ENCODE peak calls at places on chromosomes 2 and 18, in nine cellular contexts. N is H9, O is A549, L is HepG2, F is transverse colon, M is cardiac fibroblast, W is fibroblast of lung, Z is fibroblast of mammary gland, A is RWPE1. Q is an unnamed sample.

GRCh38 chr2:195658541-195658890 is 1.5 kb downstream of the SLC39A10 start:
- DNase-seq in N (no peak), O (peak), L (peak), F (no peak), M (peak), W (peak), Z (peak), A (peak), Q (peak)

GRCh38 chr2:45874324-45874723 is 222.8 kb downstream of the PRKCE start:
- DNase-seq in N (no peak), O (no peak), L (no peak), F (peak), M (peak), W (no peak), Z (peak), A (no peak), Q (no peak)

GRCh38 chr2:157258520-157259326 is 1.2 kb downstream of the GALNT5 start:
- DNase-seq in N (no peak), O (no peak), L (no peak), F (peak), M (no peak), W (no peak), Z (no peak), A (no peak), Q (no peak)

GRCh38 chr18:43648002-43648401 is 370.7 kb upstream of the SYT4 start:
- DNase-seq in N (no peak), O (no peak), L (no peak), F (no peak), M (no peak), W (peak), Z (peak), A (no peak), Q (peak)

GRCh38 chr2:8573234-8573941 is 108.5 kb upstream of the ID2 start:
- DNase-seq in N (peak), O (no peak), L (peak), F (no peak), M (no peak), W (no peak), Z (no peak), A (no peak), Q (no peak)

GRCh38 chr2:239329284-239329971 is 71.4 kb downstream of the HDAC4 start:
- DNase-seq in N (no peak), O (no peak), L (no peak), F (peak), M (no peak), W (peak), Z (peak), A (no peak), Q (no peak)

GRCh38 chr2:216563646-216564045 is 65.0 kb downstream of the RPL37A start:
- DNase-seq in N (no peak), O (no peak), L (no peak), F (no peak), M (peak), W (no peak), Z (peak), A (no peak), Q (no peak)

GRCh38 chr2:225556461-225556860 is 157.0 kb downstream of the NYAP2 start:
- DNase-seq in N (no peak), O (no peak), L (no peak), F (no peak), M (no peak), W (no peak), Z (no peak), A (no peak), Q (peak)

GRCh38 chr18:61882296-61883004 is 10.4 kb downstream of the RNF152 start:
- DNase-seq in N (no peak), O (no peak), L (no peak), F (no peak), M (no peak), W (no peak), Z (no peak), A (no peak), Q (peak)

GRCh38 chr2:6228251-6228650 is 536.1 kb downstream of the SOX11 start:
- DNase-seq in N (no peak), O (no peak), L (no peak), F (no peak), M (no peak), W (no peak), Z (no peak), A (no peak), Q (no peak)

DNA sequence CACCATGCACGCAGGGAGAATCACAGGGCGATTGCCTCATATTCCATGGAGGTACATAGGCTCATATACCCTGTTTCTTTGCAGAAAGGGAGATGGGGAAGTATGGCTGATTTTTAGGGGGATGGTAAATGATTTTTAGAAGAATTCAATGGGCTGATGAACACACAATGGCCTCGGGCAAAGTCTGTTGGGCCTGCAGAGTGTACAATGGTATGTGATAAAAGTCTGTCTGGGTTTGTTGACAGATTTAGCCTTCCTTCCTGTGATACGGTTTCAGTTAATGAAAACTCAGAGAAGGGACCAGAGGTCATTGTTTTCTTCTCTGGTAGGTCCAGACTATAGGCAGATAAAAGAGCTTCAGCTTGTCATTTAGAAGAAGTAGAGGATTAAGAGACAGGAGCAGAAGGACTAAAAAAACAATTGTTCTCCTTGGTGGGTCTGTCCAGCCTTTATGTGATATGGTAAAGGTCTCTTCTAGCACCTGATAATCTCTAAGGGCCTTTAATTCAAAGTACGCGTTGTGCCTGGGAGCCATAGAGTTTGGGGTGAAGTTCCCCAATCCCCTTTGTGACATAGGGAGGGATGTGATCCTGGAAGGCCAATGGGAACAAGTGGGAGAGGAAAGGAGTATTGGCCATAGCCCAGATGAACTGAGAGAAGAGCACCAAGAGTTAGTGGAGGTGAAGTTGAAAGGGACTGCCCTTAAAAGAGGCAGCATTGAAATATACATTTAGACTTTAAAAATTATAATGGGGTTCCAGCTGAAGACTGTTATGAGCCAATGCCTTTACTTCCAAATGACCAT is 107.5 kb upstream of the SERPINE2 start:
- DNase-seq in N (no peak), O (peak), L (peak), F (peak), M (no peak), W (no peak), Z (no peak), A (no peak), Q (no peak)
- TF ChIP-seq CTCF in N (no peak), O (no peak), L (no peak), F (no peak), M (no peak), W (no peak), Z (no peak), A (no peak), Q (no peak)

DNA sequence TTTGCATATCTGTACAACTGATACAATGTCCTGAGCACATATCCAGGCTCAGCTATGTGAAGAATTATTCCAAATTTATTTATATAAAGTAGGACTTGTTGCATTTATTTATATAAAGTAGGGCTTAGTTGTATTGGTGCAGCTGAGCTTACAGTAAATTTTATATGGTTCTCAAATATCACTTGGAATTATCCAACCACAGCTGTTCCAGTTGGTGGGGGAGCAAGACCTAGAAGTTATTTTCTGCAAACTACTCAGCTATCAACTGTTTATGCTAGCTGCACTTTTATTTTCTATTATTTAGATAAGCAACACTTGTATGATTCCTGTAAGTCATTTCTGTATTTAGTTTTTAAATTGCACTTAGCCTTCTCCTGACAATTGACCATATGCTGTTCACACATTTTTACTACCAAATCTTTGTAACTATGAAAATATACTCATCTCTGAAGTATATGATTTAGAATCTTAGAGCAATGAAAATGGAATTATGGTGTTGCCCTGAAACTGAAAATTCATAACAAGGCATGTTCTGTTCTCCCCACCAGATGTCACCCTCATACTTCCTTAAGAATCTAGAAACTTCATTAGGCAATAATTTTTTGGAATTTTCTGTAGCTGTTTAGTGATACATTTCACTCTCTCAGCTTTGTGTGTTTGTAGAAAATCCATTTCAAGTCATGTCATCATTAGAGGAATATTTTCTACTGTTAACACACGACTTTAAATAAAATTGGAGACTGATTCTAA is 157.0 kb upstream of the CBLN2 start:
- DNase-seq in N (no peak), O (peak), L (peak), F (no peak), M (peak), W (peak), Z (peak), A (peak), Q (peak)
- TF ChIP-seq CTCF in N (peak), O (peak), L (peak), F (no peak), M (peak), W (no peak), Z (peak), A (peak), Q (peak)

GRCh38 chr2:219078126-219078525 is 17.4 kb upstream of the IHH start:
- DNase-seq in N (no peak), O (no peak), L (no peak), F (no peak), M (no peak), W (no peak), Z (peak), A (no peak), Q (no peak)
- TF ChIP-seq CTCF in N (peak), O (no peak), L (no peak), F (no peak), M (peak), W (no peak), Z (peak), A (no peak), Q (peak)

DNA sequence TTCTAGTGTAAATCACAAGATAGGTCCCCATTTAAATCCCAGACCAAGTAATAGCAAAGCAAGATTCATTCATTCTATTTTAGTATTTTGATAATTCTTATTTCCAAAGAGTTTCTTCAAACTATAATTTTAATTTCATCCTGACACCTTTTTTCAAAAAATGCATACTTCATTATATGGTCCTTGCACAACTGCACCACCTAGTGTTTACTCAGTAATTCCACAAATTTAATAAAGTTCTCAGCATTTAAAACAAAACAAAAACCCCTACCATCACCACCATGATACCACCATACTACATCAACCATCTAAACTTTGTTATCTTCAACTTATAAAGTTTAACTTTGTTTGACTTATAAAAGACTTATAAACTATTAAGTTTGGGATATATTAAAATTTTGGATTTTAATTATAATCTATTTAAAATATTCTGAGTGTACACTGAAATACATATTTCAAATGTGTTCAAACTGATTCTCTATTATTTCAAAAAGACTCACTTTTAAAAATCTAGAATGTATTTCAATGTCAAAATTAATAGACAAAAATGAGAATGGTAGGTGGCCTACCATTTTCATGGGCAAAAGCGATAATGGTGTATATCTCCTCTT is 44.2 kb downstream of the WDPCP start:
- DNase-seq in N (no peak), O (peak), L (no peak), F (no peak), M (peak), W (peak), Z (peak), A (peak), Q (peak)
- TF ChIP-seq CTCF in N (peak), O (peak), L (peak), F (no peak), M (peak), W (peak), Z (peak), A (peak), Q (peak)

DNA sequence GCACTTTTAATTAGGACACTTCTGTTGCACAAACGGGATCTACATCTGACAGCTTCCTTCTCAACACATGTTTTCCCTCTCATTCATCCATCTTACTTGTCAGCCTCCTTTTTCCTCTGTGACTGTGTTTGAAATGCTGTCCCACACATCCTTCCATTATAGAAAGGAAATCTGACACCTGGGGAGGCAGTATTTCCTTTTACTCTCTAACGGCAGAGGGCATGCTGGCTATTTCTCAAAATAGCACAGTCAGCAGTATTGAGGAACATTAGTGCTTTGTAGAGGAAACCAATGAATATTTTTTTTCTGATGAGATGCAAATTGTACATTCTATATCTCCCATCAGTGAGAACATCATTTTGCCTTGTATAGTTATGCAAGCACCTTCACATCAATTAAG is 668.7 kb downstream of the SLC4A3 start:
- DNase-seq in N (no peak), O (no peak), L (no peak), F (no peak), M (no peak), W (peak), Z (no peak), A (no peak), Q (peak)
- TF ChIP-seq CTCF in N (no peak), O (no peak), L (no peak), F (no peak), M (no peak), W (no peak), Z (no peak), A (no peak), Q (peak)

DNA sequence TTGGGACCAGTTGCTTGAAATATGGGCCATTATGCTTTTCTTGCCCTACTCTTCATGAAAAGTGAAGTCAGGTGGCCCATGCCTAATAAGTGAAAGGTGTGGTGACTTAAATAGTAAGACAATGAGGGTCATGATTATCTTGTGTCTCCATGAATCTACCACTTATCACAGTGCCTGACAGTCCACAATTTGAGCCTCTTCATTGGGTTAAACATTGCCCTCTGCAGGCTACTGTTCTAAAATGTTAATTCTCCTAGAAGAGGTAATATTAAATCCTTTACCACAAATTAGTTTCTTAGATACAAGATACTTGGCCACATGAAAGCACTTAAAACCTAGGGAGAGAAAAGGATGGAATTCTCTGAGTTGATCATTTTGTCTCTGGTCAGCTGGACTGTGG is 4.0 kb downstream of the EGR4 start:
- DNase-seq in N (no peak), O (no peak), L (no peak), F (no peak), M (no peak), W (no peak), Z (no peak), A (no peak), Q (no peak)
- TF ChIP-seq CTCF in N (peak), O (peak), L (peak), F (no peak), M (no peak), W (no peak), Z (no peak), A (no peak), Q (peak)

GRCh38 chr2:10834300-10834699 is 21.7 kb upstream of the PDIA6 start:
- DNase-seq in N (no peak), O (no peak), L (no peak), F (no peak), M (no peak), W (no peak), Z (no peak), A (no peak), Q (no peak)

GRCh38 chr2:10837532-10838266 is 25.1 kb upstream of the PDIA6 start:
- DNase-seq in N (no peak), O (no peak), L (no peak), F (no peak), M (no peak), W (no peak), Z (no peak), A (no peak), Q (no peak)

GRCh38 chr2:10832228-10832936 is 19.8 kb upstream of the PDIA6 start:
- DNase-seq in N (peak), O (peak), L (peak), F (peak), M (peak), W (peak), Z (peak), A (peak), Q (peak)

GRCh38 chr2:10833021-10833420 is 20.4 kb upstream of the PDIA6 start:
- DNase-seq in N (no peak), O (no peak), L (no peak), F (no peak), M (no peak), W (no peak), Z (no peak), A (no peak), Q (no peak)

GRCh38 chr2:10835052-10835970 is 22.7 kb upstream of the PDIA6 start:
- DNase-seq in N (peak), O (peak), L (peak), F (peak), M (peak), W (no peak), Z (peak), A (peak), Q (peak)
- TF ChIP-seq CTCF in N (peak), O (peak), L (peak), F (peak), M (peak), W (peak), Z (peak), A (peak), Q (peak)

GRCh38 chr2:230981704-230982103 is 14.2 kb upstream of the SPATA3 start:
- DNase-seq in N (no peak), O (no peak), L (no peak), F (no peak), M (no peak), W (no peak), Z (no peak), A (no peak), Q (no peak)

GRCh38 chr2:230982528-230982927 is 13.4 kb upstream of the SPATA3 start:
- DNase-seq in N (no peak), O (no peak), L (no peak), F (no peak), M (no peak), W (no peak), Z (no peak), A (no peak), Q (no peak)

GRCh38 chr2:230985519-230986231 is 10.2 kb upstream of the SPATA3 start:
- DNase-seq in N (no peak), O (no peak), L (no peak), F (no peak), M (no peak), W (no peak), Z (no peak), A (no peak), Q (no peak)

GRCh38 chr2:230982126-230982525 is 13.8 kb upstream of the SPATA3 start:
- DNase-seq in N (no peak), O (no peak), L (no peak), F (no peak), M (no peak), W (no peak), Z (no peak), A (no peak), Q (no peak)

GRCh38 chr2:230983566-230983965 is 12.4 kb upstream of the SPATA3 start:
- DNase-seq in N (no peak), O (no peak), L (no peak), F (no peak), M (no peak), W (no peak), Z (no peak), A (no peak), Q (no peak)
- TF ChIP-seq CTCF in N (no peak), O (no peak), L (no peak), F (no peak), M (no peak), W (no peak), Z (no peak), A (no peak), Q (no peak)

GRCh38 chr2:207341816-207342215 is 176.1 kb upstream of the KLF7 start:
- DNase-seq in N (no peak), O (no peak), L (no peak), F (no peak), M (no peak), W (no peak), Z (no peak), A (no peak), Q (peak)
- TF ChIP-seq CTCF in N (peak), O (peak), L (peak), F (no peak), M (no peak), W (no peak), Z (no peak), A (no peak), Q (peak)

Q was measured in choroid plexus epithelial cell.